ENCODE peak calls at places on chromosomes 6 and 20, in seven cellular contexts. B is GDM1; F is renal cortical epithelial cell; Y is stimulated activated CD8-positive, alpha-beta memory T cell treated with anti-CD3 and anti-CD28 coated beads, Interleukin-7, amount 100 ng/mL, for 4 hours; G is substantia nigra; I is T47D; Z is coronary artery. P is an unnamed sample.

GRCh38 chr6:112429226-112429625 is 82.1 kb downstream of the RFPL4B start:
- DNase-seq in B (no peak), F (no peak), Y (no peak), G (no peak), I (peak), Z (no peak), P (no peak)

GRCh38 chr20:58850693-58851174 is at the start of gene GNAS-AS1:
- DNase-seq in B (no peak), F (peak), Y (peak), G (peak), I (peak), Z (no peak), P (peak)

GRCh38 chr20:39850236-39850635 is 838.8 kb downstream of the MAFB start:
- DNase-seq in B (no peak), F (no peak), Y (no peak), G (no peak), I (no peak), Z (no peak), P (no peak)

GRCh38 chr6:98931710-98932109 is 16.0 kb downstream of the FBXL4 start:
- DNase-seq in B (no peak), F (no peak), Y (no peak), G (no peak), I (no peak), Z (no peak), P (no peak)

GRCh38 chr20:43731469-43731868 is 4.7 kb upstream of the GTSF1L start:
- DNase-seq in B (no peak), F (no peak), Y (no peak), G (no peak), I (no peak), Z (no peak), P (no peak)

GRCh38 chr6:25576920-25577319 is 75.1 kb upstream of the SCGN start:
- DNase-seq in B (no peak), F (no peak), Y (no peak), G (peak), I (no peak), Z (no peak), P (no peak)

GRCh38 chr20:49656304-49656703 is 57.4 kb downstream of the B4GALT5 start:
- DNase-seq in B (no peak), F (peak), Y (no peak), G (no peak), I (no peak), Z (no peak), P (no peak)

GRCh38 chr20:38450412-38450975 is 15.4 kb upstream of the SNHG17 start:
- DNase-seq in B (no peak), F (peak), Y (no peak), G (no peak), I (no peak), Z (no peak), P (no peak)

GRCh38 chr6:117591405-117591804 is 10.9 kb downstream of the GOPC start:
- DNase-seq in B (no peak), F (no peak), Y (no peak), G (no peak), I (no peak), Z (no peak), P (no peak)

GRCh38 chr6:42013134-42013516 is 37.2 kb upstream of the TAF8 start:
- DNase-seq in B (no peak), F (peak), Y (no peak), G (no peak), I (peak), Z (no peak), P (peak)

GRCh38 chr6:157461000-157461915 is 80.3 kb downstream of the ZDHHC14 start:
- DNase-seq in B (no peak), F (peak), Y (peak), G (no peak), I (no peak), Z (no peak), P (peak)

GRCh38 chr6:41584668-41585205 is 38.6 kb downstream of the FOXP4 start:
- DNase-seq in B (no peak), F (peak), Y (no peak), G (no peak), I (peak), Z (no peak), P (no peak)

GRCh38 chr6:122726649-122727048 is 52.9 kb upstream of the FABP7 start:
- DNase-seq in B (no peak), F (peak), Y (no peak), G (no peak), I (peak), Z (no peak), P (peak)

GRCh38 chr6:157091832-157092231 is 231.5 kb downstream of the TMEM242 start:
- DNase-seq in B (no peak), F (no peak), Y (no peak), G (no peak), I (no peak), Z (no peak), P (no peak)

GRCh38 chr20:49482621-49483017 is at the start of gene KCNB1:
- DNase-seq in B (no peak), F (no peak), Y (no peak), G (peak), I (peak), Z (peak), P (peak)

GRCh38 chr6:22101163-22101562 is 195.7 kb downstream of the PRL start:
- DNase-seq in B (no peak), F (no peak), Y (no peak), G (no peak), I (no peak), Z (no peak), P (no peak)

GRCh38 chr6:54448617-54449016 is 140.4 kb downstream of the TINAG start:
- DNase-seq in B (no peak), F (no peak), Y (no peak), G (no peak), I (no peak), Z (no peak), P (no peak)

GRCh38 chr6:44041461-44042260 is 85.6 kb downstream of the MRPL14 start:
- DNase-seq in B (peak), F (peak), Y (no peak), G (no peak), I (no peak), Z (no peak), P (peak)

GRCh38 chr20:62219992-62220665 is at the start of gene HRH3:
- DNase-seq in B (peak), F (no peak), Y (no peak), G (no peak), I (peak), Z (no peak), P (no peak)